ENCODE peak calls at places on chromosomes 4 and X, in six cellular contexts. H is fibroblast of lung, G is right atrium auricular region, M is sigmoid colon, Z is GM23248, Y is psoas muscle. R is an unnamed sample.
A peak's percentile ranks its signal among the peaks of the same experiment; 100 is the strongest.

GRCh38 chr4:164716901-164717300 is 37.0 kb upstream of the SMIM31 start:
- DNase-seq in M (no peak), Y (no peak), H (no peak), Z (peak; percentile 21), G (no peak), R (no peak)

GRCh38 chr4:52750819-52751348 is 341 bp downstream of the ERVMER34-1 start:
- DNase-seq in M (no peak), Z (peak; percentile 44), Y (peak; percentile 30), G (no peak), H (peak; percentile 7), R (peak; percentile 45)

GRCh38 chrX:71181558-71181909 is 36.9 kb downstream of the NLGN3 start:
- DNase-seq in G (no peak), Y (no peak), H (no peak), Z (peak; percentile 28), M (no peak), R (no peak)

GRCh38 chr4:120869511-120870278 is 52.8 kb downstream of the PRDM5 start:
- DNase-seq in Z (peak; percentile 33), H (no peak), Y (no peak), M (no peak), G (no peak), R (no peak)

GRCh38 chrX:70834587-70834986 is 73.9 kb downstream of the TEX11 start:
- DNase-seq in Z (no peak), G (no peak), H (no peak), Y (no peak), M (no peak), R (no peak)

GRCh38 chr4:189845145-189845846 is 95.4 kb upstream of the FRG1 start:
- DNase-seq in Z (peak; percentile 69), M (no peak), Y (no peak), G (no peak), H (peak; percentile 4), R (no peak)

GRCh38 chrX:49106930-49107329 is 16.6 kb downstream of the GPKOW start:
- DNase-seq in Z (peak; percentile 68), Y (no peak), H (peak; percentile 42), M (no peak), G (peak; percentile 58), R (no peak)

GRCh38 chr4:119525771-119526712 is 102.6 kb downstream of the PDE5A start:
- DNase-seq in Y (no peak), M (no peak), G (no peak), H (peak; percentile 71), Z (peak; percentile 35), R (no peak)

GRCh38 chrX:32530802-32531403 is 680.4 kb downstream of the DMD start:
- DNase-seq in Y (no peak), Z (peak; percentile 49), H (peak; percentile 14), M (no peak), G (no peak), R (no peak)

GRCh38 chrX:68676340-68676739 is 28.9 kb downstream of the STARD8 start:
- DNase-seq in H (no peak), Z (no peak), G (no peak), Y (no peak), M (no peak), R (no peak)

GRCh38 chrX:48939417-48940228 is 17.8 kb downstream of the OTUD5 start:
- DNase-seq in H (no peak), G (no peak), M (no peak), Z (no peak), Y (no peak), R (no peak)

GRCh38 chr4:92387459-92388069 is 83.8 kb downstream of the GRID2 start:
- DNase-seq in M (no peak), G (no peak), Z (peak; percentile 59), H (peak; percentile 46), Y (no peak), R (no peak)

GRCh38 chrX:47697171-47697570 is 38.2 kb upstream of the UXT start:
- DNase-seq in M (no peak), Y (no peak), H (no peak), Z (peak; percentile 41), G (no peak), R (no peak)

GRCh38 chrX:10744011-10744410 is 123.6 kb upstream of the MID1 start:
- DNase-seq in H (no peak), Z (no peak), M (no peak), G (no peak), Y (no peak), R (no peak)

GRCh38 chrX:106894392-106894909 is 8.7 kb downstream of the RIPPLY1 start:
- DNase-seq in Y (peak; percentile 32), Z (peak; percentile 79), G (no peak), M (peak; percentile 78), H (peak; percentile 70), R (no peak)

DNA sequence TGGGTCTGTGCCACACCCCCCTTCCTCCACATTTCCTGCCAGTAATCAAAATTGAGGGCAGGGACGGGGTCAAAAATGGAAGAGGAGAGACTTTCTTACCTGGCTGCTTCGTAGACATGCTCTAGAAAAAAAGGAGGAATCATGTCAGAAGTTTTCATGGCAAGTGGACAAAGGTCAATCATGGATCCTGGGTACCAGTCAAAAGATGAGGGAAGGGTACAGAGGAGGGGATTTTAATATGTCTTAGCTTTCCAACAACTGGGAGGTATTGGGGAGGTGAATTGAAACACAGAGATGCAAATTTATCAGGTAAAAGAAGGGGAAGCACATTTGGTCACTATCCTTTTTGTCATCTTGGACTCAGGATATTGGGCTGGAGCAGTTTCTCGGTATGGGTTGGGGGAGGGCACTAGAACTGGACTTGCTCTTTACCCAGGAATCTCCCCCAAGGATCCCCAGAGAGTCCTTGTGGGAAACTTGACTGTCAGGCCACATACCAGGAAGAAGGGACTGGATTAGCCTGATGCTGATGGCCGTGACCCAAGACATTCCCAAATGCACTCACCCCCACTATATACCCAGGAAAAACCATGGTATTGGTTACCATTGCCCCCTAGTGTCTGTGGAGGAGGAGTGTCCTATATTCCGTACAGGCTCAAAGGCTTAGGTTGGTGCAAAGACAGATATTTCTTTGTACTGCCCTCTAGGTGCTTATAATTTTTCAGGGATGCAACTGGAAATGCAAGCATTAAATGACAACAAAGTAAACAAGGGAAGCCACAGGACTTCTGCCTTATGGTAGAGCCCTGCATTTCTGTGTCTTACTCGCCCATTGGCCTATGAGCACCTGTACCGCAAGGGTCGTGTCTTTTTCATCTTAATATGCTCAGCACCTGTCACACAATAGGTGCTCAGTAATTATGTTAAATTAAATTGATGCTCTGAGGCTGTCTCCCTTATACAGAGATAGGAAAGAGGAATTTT is 16.8 kb downstream of the VSIG4 start:
- DNase-seq in G (no peak), M (no peak), H (no peak), Y (no peak), Z (peak; percentile 7), R (no peak)
- H3K9me3 ChIP-seq in G (no peaks in the 10 kb centered on the region), M (no peaks in the 10 kb centered on the region), H (no peaks in the 10 kb centered on the region), Y (no peaks in the 10 kb centered on the region), Z (no peaks in the 10 kb centered on the region), R (no peaks in the 10 kb centered on the region)

DNA sequence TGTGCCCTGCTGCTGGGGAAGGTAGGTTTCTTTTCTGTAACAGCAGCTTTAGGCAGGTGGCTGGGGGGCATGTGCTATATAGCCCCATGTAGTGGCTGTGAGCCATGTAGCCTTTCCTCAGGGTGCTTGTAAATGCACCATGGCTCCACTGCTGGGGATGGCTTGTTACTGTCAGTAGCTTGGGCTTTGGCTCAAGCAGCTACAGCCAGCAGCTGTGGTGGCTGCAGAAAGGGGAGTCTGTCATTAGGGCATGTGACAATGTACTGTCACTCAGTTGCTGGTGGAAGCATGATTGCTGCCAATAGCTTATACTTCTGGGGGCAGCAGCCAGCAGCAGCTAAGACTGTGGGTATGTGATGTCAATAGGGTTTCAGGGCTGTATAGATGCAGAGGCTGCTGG is 33.9 kb upstream of the DDIT4L start:
- DNase-seq in H (no peak), Y (no peak), Z (no peak), M (no peak), G (no peak), R (no peak)
- H3K9me3 ChIP-seq in H (no peaks in the 10 kb centered on the region), Y (peaks cover 26% of the 10 kb centered on the region), Z (no peaks in the 10 kb centered on the region), M (peaks cover 14% of the 10 kb centered on the region), G (peaks cover 3% of the 10 kb centered on the region), R (peaks cover 12% of the 10 kb centered on the region)

GRCh38 chrX:111264397-111264796 is 5.9 kb downstream of the CAPN6 start:
- DNase-seq in M (no peak), H (no peak), G (no peak), Z (no peak), Y (no peak), R (no peak)
- H3K9me3 ChIP-seq in M (no peaks in the 10 kb centered on the region), H (no peaks in the 10 kb centered on the region), G (no peaks in the 10 kb centered on the region), Z (no peaks in the 10 kb centered on the region), Y (no peaks in the 10 kb centered on the region), R (no peaks in the 10 kb centered on the region)

DNA sequence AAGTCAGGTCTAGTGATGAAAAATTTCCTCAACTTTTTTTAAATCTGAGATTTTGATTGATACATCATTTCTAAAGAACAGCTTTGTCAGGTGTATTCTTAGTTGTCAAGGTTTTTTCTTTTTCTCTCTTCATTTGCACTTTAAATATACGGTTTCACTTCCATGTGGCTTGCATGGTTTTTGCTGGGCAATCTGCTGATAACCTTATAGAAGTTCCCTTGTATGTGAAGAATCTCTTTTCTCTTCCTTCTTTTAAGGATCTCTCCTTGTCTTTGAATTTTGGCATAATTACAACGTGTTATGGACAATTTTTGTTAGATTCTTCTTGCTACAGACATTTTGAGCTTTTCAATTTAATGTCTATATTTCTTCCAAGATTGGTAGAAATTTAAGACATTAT is 76.4 kb downstream of the ZNF721 start:
- DNase-seq in H (no peak), Y (no peak), M (no peak), Z (no peak), G (no peak), R (no peak)
- H3K9me3 ChIP-seq in H (no peaks in the 10 kb centered on the region), Y (peaks cover 100% of the 10 kb centered on the region), M (peaks cover 58% of the 10 kb centered on the region), Z (peaks cover 27% of the 10 kb centered on the region), G (peaks cover 56% of the 10 kb centered on the region), R (peaks cover 25% of the 10 kb centered on the region)

GRCh38 chr4:577499-578450 is 1.7 kb upstream of the TMEM271 start:
- DNase-seq in M (no peak), Z (peak; percentile 54), G (no peak), H (peak; percentile 36), Y (no peak), R (peak; percentile 72)

GRCh38 chr4:576245-576821 is at the start of gene TMEM271:
- DNase-seq in H (no peak), G (no peak), Z (no peak), Y (no peak), M (no peak), R (no peak)

GRCh38 chr4:579543-580175 is 3.6 kb upstream of the TMEM271 start:
- DNase-seq in Z (no peak), G (no peak), H (no peak), M (no peak), Y (no peak), R (no peak)

GRCh38 chr4:576991-577498 is 950 bp upstream of the TMEM271 start:
- DNase-seq in G (no peak), Z (peak; percentile 23), Y (no peak), H (no peak), M (no peak), R (no peak)

GRCh38 chr4:578451-579443 is 2.7 kb upstream of the TMEM271 start:
- DNase-seq in Y (no peak), H (no peak), M (no peak), Z (no peak), G (no peak), R (no peak)
- H3K9me3 ChIP-seq in Y (no peaks in the 10 kb centered on the region), H (no peaks in the 10 kb centered on the region), M (no peaks in the 10 kb centered on the region), Z (peaks cover 1% of the 10 kb centered on the region), G (no peaks in the 10 kb centered on the region), R (no peaks in the 10 kb centered on the region)

R was measured in aorta.